ENCODE peak calls at places on chromosomes 5 and 9, in nine cellular contexts. One of them, this sample, is unnamed. For H3K4me1, the result is how much of the 10 kb centered on the place peaks cover.

GRCh38 chr9:81969971-81970370 is 18.6 kb upstream of the SPATA31D1 start:
- DNase-seq in ovary: no peak
- DNase-seq in left lung: no peak
- DNase-seq in lung: no peak
- DNase-seq in HepG2: no peak
- DNase-seq in CD4-positive, CD25-positive, alpha-beta regulatory T cell: no peak
- DNase-seq in mammary epithelial cell: peak
- DNase-seq in ascending aorta: no peak
- DNase-seq in astrocyte: peak
- DNase-seq in this sample: no peak

GRCh38 chr5:78640622-78641021 is 8.0 kb downstream of the LHFPL2 start:
- DNase-seq in mammary epithelial cell: peak
- DNase-seq in lung: no peak
- DNase-seq in astrocyte: peak
- DNase-seq in ascending aorta: no peak
- DNase-seq in ovary: no peak
- DNase-seq in left lung: no peak
- DNase-seq in CD4-positive, CD25-positive, alpha-beta regulatory T cell: no peak
- DNase-seq in HepG2: peak
- DNase-seq in this sample: no peak

GRCh38 chr9:135887021-135887507 is 20.3 kb downstream of the CAMSAP1 start:
- DNase-seq in astrocyte: no peak
- DNase-seq in HepG2: no peak
- DNase-seq in mammary epithelial cell: peak
- DNase-seq in CD4-positive, CD25-positive, alpha-beta regulatory T cell: no peak
- DNase-seq in ascending aorta: no peak
- DNase-seq in ovary: no peak
- DNase-seq in lung: no peak
- DNase-seq in left lung: no peak
- DNase-seq in this sample: no peak

GRCh38 chr9:136201609-136202448 is 3.1 kb downstream of the LHX3 start:
- DNase-seq in HepG2: no peak
- DNase-seq in lung: no peak
- DNase-seq in ovary: peak
- DNase-seq in ascending aorta: no peak
- DNase-seq in astrocyte: no peak
- DNase-seq in CD4-positive, CD25-positive, alpha-beta regulatory T cell: no peak
- DNase-seq in left lung: no peak
- DNase-seq in mammary epithelial cell: no peak
- DNase-seq in this sample: no peak

GRCh38 chr5:128905225-128906110 is 59.8 kb upstream of the SLC27A6 start:
- DNase-seq in ascending aorta: no peak
- DNase-seq in astrocyte: peak
- DNase-seq in HepG2: peak
- DNase-seq in CD4-positive, CD25-positive, alpha-beta regulatory T cell: peak
- DNase-seq in mammary epithelial cell: peak
- DNase-seq in lung: no peak
- DNase-seq in left lung: no peak
- DNase-seq in ovary: peak
- DNase-seq in this sample: peak

GRCh38 chr9:98743329-98743728 is 34.6 kb upstream of the GABBR2 start:
- DNase-seq in mammary epithelial cell: no peak
- DNase-seq in lung: no peak
- DNase-seq in ovary: no peak
- DNase-seq in HepG2: no peak
- DNase-seq in left lung: no peak
- DNase-seq in ascending aorta: no peak
- DNase-seq in CD4-positive, CD25-positive, alpha-beta regulatory T cell: no peak
- DNase-seq in astrocyte: no peak
- DNase-seq in this sample: no peak

GRCh38 chr5:96926275-96926674 is 9.6 kb upstream of the LNPEP start:
- DNase-seq in lung: no peak
- DNase-seq in left lung: no peak
- DNase-seq in astrocyte: no peak
- DNase-seq in HepG2: no peak
- DNase-seq in ascending aorta: no peak
- DNase-seq in mammary epithelial cell: no peak
- DNase-seq in CD4-positive, CD25-positive, alpha-beta regulatory T cell: no peak
- DNase-seq in ovary: no peak
- DNase-seq in this sample: no peak

GRCh38 chr9:89477395-89477794 is 20.5 kb downstream of the SEMA4D start:
- DNase-seq in astrocyte: no peak
- DNase-seq in HepG2: no peak
- DNase-seq in mammary epithelial cell: no peak
- DNase-seq in ascending aorta: no peak
- DNase-seq in left lung: no peak
- DNase-seq in ovary: no peak
- DNase-seq in CD4-positive, CD25-positive, alpha-beta regulatory T cell: peak
- DNase-seq in lung: no peak
- DNase-seq in this sample: no peak

GRCh38 chr5:40409600-40409999 is 270.1 kb upstream of the PTGER4 start:
- DNase-seq in mammary epithelial cell: no peak
- DNase-seq in lung: no peak
- DNase-seq in HepG2: no peak
- DNase-seq in CD4-positive, CD25-positive, alpha-beta regulatory T cell: peak
- DNase-seq in astrocyte: no peak
- DNase-seq in left lung: peak
- DNase-seq in ovary: no peak
- DNase-seq in ascending aorta: no peak
- DNase-seq in this sample: no peak

GRCh38 chr5:137728048-137728447 is 7.8 kb downstream of the KLHL3 start:
- DNase-seq in ascending aorta: no peak
- DNase-seq in HepG2: no peak
- DNase-seq in lung: no peak
- DNase-seq in CD4-positive, CD25-positive, alpha-beta regulatory T cell: no peak
- DNase-seq in left lung: no peak
- DNase-seq in mammary epithelial cell: no peak
- DNase-seq in astrocyte: no peak
- DNase-seq in ovary: no peak
- DNase-seq in this sample: no peak

GRCh38 chr5:88792144-88792840 is 90.7 kb downstream of the MEF2C start:
- DNase-seq in ascending aorta: no peak
- DNase-seq in ovary: no peak
- DNase-seq in CD4-positive, CD25-positive, alpha-beta regulatory T cell: no peak
- DNase-seq in mammary epithelial cell: no peak
- DNase-seq in HepG2: no peak
- DNase-seq in lung: no peak
- DNase-seq in astrocyte: peak
- DNase-seq in left lung: no peak
- DNase-seq in this sample: no peak

GRCh38 chr5:142982821-142983200 is 212.6 kb downstream of the ARHGAP26 start:
- DNase-seq in ascending aorta: no peak
- DNase-seq in lung: no peak
- DNase-seq in ovary: no peak
- DNase-seq in HepG2: no peak
- DNase-seq in CD4-positive, CD25-positive, alpha-beta regulatory T cell: no peak
- DNase-seq in mammary epithelial cell: no peak
- DNase-seq in astrocyte: no peak
- DNase-seq in left lung: no peak
- DNase-seq in this sample: peak

GRCh38 chr9:138071731-138072130 is 194.1 kb downstream of the CACNA1B start:
- DNase-seq in lung: no peak
- DNase-seq in ovary: no peak
- DNase-seq in astrocyte: no peak
- DNase-seq in left lung: no peak
- DNase-seq in mammary epithelial cell: no peak
- DNase-seq in CD4-positive, CD25-positive, alpha-beta regulatory T cell: no peak
- DNase-seq in HepG2: no peak
- DNase-seq in ascending aorta: no peak
- DNase-seq in this sample: no peak

DNA sequence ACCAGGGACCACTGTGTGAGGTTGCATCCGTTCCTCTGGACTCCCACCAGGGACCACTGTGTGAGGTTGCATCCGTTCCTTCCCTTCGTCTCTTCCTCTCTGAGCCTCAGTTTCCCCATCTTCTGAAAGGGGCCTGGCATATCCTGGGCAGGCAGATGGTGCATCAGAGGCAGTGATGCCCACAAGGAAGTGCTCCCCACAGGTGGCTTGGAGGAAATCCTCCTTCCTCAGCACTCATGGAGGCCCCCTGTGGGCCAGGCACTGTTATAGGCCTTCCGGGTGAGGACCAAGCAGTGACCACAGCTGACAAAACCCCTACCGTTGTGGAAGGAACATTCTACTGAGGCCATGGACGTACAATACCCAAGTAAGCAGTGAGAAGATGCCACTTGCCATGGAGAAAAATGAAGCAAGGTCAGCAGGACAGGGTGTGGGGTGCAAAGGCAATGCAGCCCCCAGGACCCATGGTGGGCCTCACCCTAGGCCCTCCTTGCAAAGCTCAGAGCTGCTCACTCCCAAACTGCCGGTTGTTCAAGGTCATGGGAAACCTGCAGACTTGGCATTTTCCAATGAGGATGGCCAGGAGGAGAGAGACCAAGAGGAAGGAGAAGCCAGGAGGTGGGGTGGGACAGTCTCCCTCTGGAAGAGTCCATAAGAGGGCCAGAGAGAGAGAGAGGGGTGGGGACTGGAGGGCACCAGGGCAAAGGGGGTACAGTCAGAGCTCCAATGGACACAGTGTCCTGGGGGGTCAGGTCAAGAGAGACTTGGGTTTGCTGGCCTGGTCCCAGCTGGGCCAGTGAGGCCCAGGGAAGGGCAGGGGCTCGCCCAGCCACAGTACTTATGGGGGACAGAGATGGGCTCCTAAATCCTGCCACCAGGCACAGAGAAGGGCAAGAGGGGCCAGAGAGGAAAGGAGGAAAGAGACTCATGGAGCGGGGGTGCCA is 51.1 kb downstream of the C9orf50 start:
- DNase-seq in CD4-positive, CD25-positive, alpha-beta regulatory T cell: no peak
- DNase-seq in lung: no peak
- DNase-seq in ascending aorta: no peak
- DNase-seq in mammary epithelial cell: no peak
- DNase-seq in astrocyte: peak
- DNase-seq in HepG2: peak
- DNase-seq in left lung: no peak
- DNase-seq in ovary: no peak
- DNase-seq in this sample: peak
- H3K4me3 ChIP-seq in CD4-positive, CD25-positive, alpha-beta regulatory T cell: no peak
- H3K4me3 ChIP-seq in lung: no peak
- H3K4me3 ChIP-seq in ascending aorta: peak
- H3K4me3 ChIP-seq in mammary epithelial cell: no peak
- H3K4me3 ChIP-seq in astrocyte: no peak
- H3K4me3 ChIP-seq in HepG2: peak
- H3K4me3 ChIP-seq in left lung: peak
- H3K4me3 ChIP-seq in ovary: peak
- H3K4me3 ChIP-seq in this sample: peak

GRCh38 chr9:125655074-125655633 is 51.9 kb downstream of the MAPKAP1 start:
- DNase-seq in HepG2: no peak
- DNase-seq in mammary epithelial cell: no peak
- DNase-seq in lung: no peak
- DNase-seq in astrocyte: no peak
- DNase-seq in left lung: no peak
- DNase-seq in ascending aorta: no peak
- DNase-seq in ovary: no peak
- DNase-seq in CD4-positive, CD25-positive, alpha-beta regulatory T cell: no peak
- DNase-seq in this sample: no peak
- H3K4me1 ChIP-seq in HepG2: under half
- H3K4me1 ChIP-seq in mammary epithelial cell: under half
- H3K4me1 ChIP-seq in lung: under half
- H3K4me1 ChIP-seq in astrocyte: under half
- H3K4me1 ChIP-seq in left lung: under half
- H3K4me1 ChIP-seq in ascending aorta: under half
- H3K4me1 ChIP-seq in ovary: under half
- H3K4me1 ChIP-seq in CD4-positive, CD25-positive, alpha-beta regulatory T cell: under half
- H3K4me1 ChIP-seq in this sample: under half

GRCh38 chr5:150758534-150759333 is at the start of gene DCTN4:
- DNase-seq in left lung: peak
- DNase-seq in CD4-positive, CD25-positive, alpha-beta regulatory T cell: peak
- DNase-seq in astrocyte: peak
- DNase-seq in lung: peak
- DNase-seq in HepG2: peak
- DNase-seq in ascending aorta: peak
- DNase-seq in mammary epithelial cell: peak
- DNase-seq in ovary: peak
- DNase-seq in this sample: peak

GRCh38 chr5:150753863-150754262 is 5.0 kb downstream of the DCTN4 start:
- DNase-seq in lung: no peak
- DNase-seq in left lung: no peak
- DNase-seq in HepG2: no peak
- DNase-seq in CD4-positive, CD25-positive, alpha-beta regulatory T cell: no peak
- DNase-seq in mammary epithelial cell: no peak
- DNase-seq in astrocyte: no peak
- DNase-seq in ovary: no peak
- DNase-seq in ascending aorta: no peak
- DNase-seq in this sample: no peak

GRCh38 chr5:150758210-150758533 is 645 bp downstream of the DCTN4 start:
- DNase-seq in ascending aorta: no peak
- DNase-seq in HepG2: no peak
- DNase-seq in mammary epithelial cell: no peak
- DNase-seq in left lung: peak
- DNase-seq in astrocyte: no peak
- DNase-seq in CD4-positive, CD25-positive, alpha-beta regulatory T cell: no peak
- DNase-seq in lung: no peak
- DNase-seq in ovary: no peak
- DNase-seq in this sample: no peak

GRCh38 chr5:150759334-150759583 is 442 bp upstream of the DCTN4 start:
- DNase-seq in astrocyte: no peak
- DNase-seq in ovary: no peak
- DNase-seq in lung: no peak
- DNase-seq in mammary epithelial cell: no peak
- DNase-seq in left lung: no peak
- DNase-seq in ascending aorta: no peak
- DNase-seq in CD4-positive, CD25-positive, alpha-beta regulatory T cell: no peak
- DNase-seq in HepG2: no peak
- DNase-seq in this sample: no peak

DNA sequence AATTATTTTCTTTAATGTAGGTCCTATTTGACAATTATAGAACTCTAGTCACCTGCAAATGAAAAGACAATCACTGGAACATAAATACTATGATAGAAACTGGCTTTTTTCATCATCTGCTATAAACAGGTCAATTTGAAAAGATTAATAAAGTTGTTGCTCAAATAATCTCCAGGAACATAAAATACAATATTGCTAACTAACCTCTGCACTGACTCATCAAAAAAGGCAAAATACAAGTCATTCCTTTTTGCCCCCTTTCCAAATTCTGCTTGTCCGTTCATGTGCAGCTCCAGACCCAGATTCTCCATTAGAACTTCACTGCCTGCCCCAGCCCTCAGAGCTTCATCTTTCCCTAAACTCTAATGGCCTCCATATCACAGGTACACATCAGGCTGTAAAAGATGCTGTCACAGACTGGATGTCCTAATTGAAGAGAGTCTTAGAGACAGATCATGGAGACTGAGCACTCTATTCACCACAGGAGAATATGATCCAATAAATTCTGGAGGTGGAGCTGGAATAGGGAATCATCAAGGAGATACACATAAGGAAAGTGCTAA is 1.6 kb downstream of the DCTN4 start:
- DNase-seq in ascending aorta: no peak
- DNase-seq in lung: no peak
- DNase-seq in CD4-positive, CD25-positive, alpha-beta regulatory T cell: no peak
- DNase-seq in astrocyte: no peak
- DNase-seq in left lung: no peak
- DNase-seq in ovary: no peak
- DNase-seq in mammary epithelial cell: peak
- DNase-seq in HepG2: no peak
- DNase-seq in this sample: no peak
- H3K4me3 ChIP-seq in ascending aorta: peak
- H3K4me3 ChIP-seq in lung: no peak
- H3K4me3 ChIP-seq in CD4-positive, CD25-positive, alpha-beta regulatory T cell: peak
- H3K4me3 ChIP-seq in astrocyte: peak
- H3K4me3 ChIP-seq in left lung: peak
- H3K4me3 ChIP-seq in ovary: no peak
- H3K4me3 ChIP-seq in mammary epithelial cell: peak
- H3K4me3 ChIP-seq in HepG2: peak
- H3K4me3 ChIP-seq in this sample: peak

GRCh38 chr5:10249948-10250803 is at the start of gene CCT5:
- DNase-seq in left lung: peak
- DNase-seq in CD4-positive, CD25-positive, alpha-beta regulatory T cell: peak
- DNase-seq in ovary: peak
- DNase-seq in ascending aorta: peak
- DNase-seq in mammary epithelial cell: peak
- DNase-seq in HepG2: peak
- DNase-seq in lung: peak
- DNase-seq in astrocyte: peak
- DNase-seq in this sample: peak
- H3K4me1 ChIP-seq in left lung: under half
- H3K4me1 ChIP-seq in CD4-positive, CD25-positive, alpha-beta regulatory T cell: under half
- H3K4me1 ChIP-seq in ovary: under half
- H3K4me1 ChIP-seq in ascending aorta: under half
- H3K4me1 ChIP-seq in mammary epithelial cell: under half
- H3K4me1 ChIP-seq in HepG2: half or more
- H3K4me1 ChIP-seq in lung: under half
- H3K4me1 ChIP-seq in astrocyte: under half
- H3K4me1 ChIP-seq in this sample: under half

This sample was measured in Caco-2.